ENCODE peak calls at places on chromosomes 16 and 17, in four cellular contexts. A is stimulated activated CD4-positive, alpha-beta T cell treated with anti-CD3 and anti-CD28 coated beads, Interleukin-1b, Interleukin-23, amount 100 ng/mL, for 1 hour; B is AG09309; I is activated naive CD4-positive, alpha-beta T cell. N is an unnamed sample.

GRCh38 chr17:38560503-38561318 is 45.0 kb downstream of the SRCIN1 start:
- DNase-seq in B (no peak), A (no peak), I (no peak), N (no peak)

GRCh38 chr16:81831722-81832126 is 52.6 kb downstream of the PLCG2 start:
- DNase-seq in B (no peak), I (no peak), A (no peak), N (no peak)

GRCh38 chr17:6442775-6443174 is 1.5 kb upstream of the PIMREG start:
- DNase-seq in I (no peak), A (no peak), B (no peak), N (no peak)

GRCh38 chr16:50588276-50588675 is 40.1 kb downstream of the NKD1 start:
- DNase-seq in B (no peak), I (no peak), A (no peak), N (no peak)

GRCh38 chr17:14268264-14268663 is 31.6 kb upstream of the CDRT15 start:
- DNase-seq in A (no peak), B (no peak), I (no peak), N (no peak)

GRCh38 chr16:70659546-70659945 is 13.2 kb downstream of the IL34 start:
- DNase-seq in A (no peak), B (no peak), I (no peak), N (no peak)

GRCh38 chr17:4711671-4712111 is 1.3 kb downstream of the ARRB2 start:
- DNase-seq in B (no peak), A (no peak), I (no peak), N (no peak)

GRCh38 chr17:31915456-31916100 is 14.1 kb upstream of the UTP6 start:
- DNase-seq in B (no peak), A (no peak), I (no peak), N (no peak)

GRCh38 chr16:85649978-85650863 is 37.1 kb downstream of the GSE1 start:
- DNase-seq in A (no peak), B (no peak), I (no peak), N (no peak)

GRCh38 chr17:73798111-73798748 is 154.0 kb upstream of the SDK2 start:
- DNase-seq in I (no peak), A (no peak), B (peak; percentile 25), N (no peak)

GRCh38 chr16:11801481-11802021 is 4.5 kb upstream of the ZC3H7A start:
- DNase-seq in I (no peak), B (no peak), A (no peak), N (no peak)

GRCh38 chr16:14007460-14007859 is 63.7 kb upstream of the MRTFB start:
- DNase-seq in B (peak; percentile 59), I (no peak), A (no peak), N (peak; percentile 5)

GRCh38 chr16:89359296-89360147 is 130.8 kb downstream of the ANKRD11 start:
- DNase-seq in A (no peak), B (no peak), I (no peak), N (peak; percentile 64)

N was measured in DMS79.